ENCODE peak calls at places on chromosomes 13 and 19, in six cellular contexts. One of them, this sample, is unnamed. For H3K36me3 and H3K4me1, the result is how much of the 10 kb centered on the place peaks cover.

GRCh38 chr13:41222259-41222852 is 28.0 kb upstream of the KBTBD7 start:
- DNase-seq in aorta: no peak
- DNase-seq in effector memory CD4-positive, alpha-beta T cell: peak
- DNase-seq in Peyer's patch: peak
- DNase-seq in body of pancreas: peak
- DNase-seq in MM.1S: peak
- DNase-seq in this sample: no peak

GRCh38 chr13:92137519-92137918 is 739.1 kb downstream of the GPC5 start:
- DNase-seq in aorta: no peak
- DNase-seq in effector memory CD4-positive, alpha-beta T cell: no peak
- DNase-seq in Peyer's patch: no peak
- DNase-seq in body of pancreas: no peak
- DNase-seq in MM.1S: no peak
- DNase-seq in this sample: no peak

GRCh38 chr19:7260161-7260560 is 34.1 kb downstream of the INSR start:
- DNase-seq in aorta: no peak
- DNase-seq in effector memory CD4-positive, alpha-beta T cell: no peak
- DNase-seq in Peyer's patch: no peak
- DNase-seq in body of pancreas: peak
- DNase-seq in MM.1S: no peak
- DNase-seq in this sample: no peak

GRCh38 chr19:11729586-11729985 is 9.2 kb downstream of the ZNF823 start:
- DNase-seq in aorta: no peak
- DNase-seq in effector memory CD4-positive, alpha-beta T cell: no peak
- DNase-seq in Peyer's patch: no peak
- DNase-seq in body of pancreas: no peak
- DNase-seq in MM.1S: no peak
- DNase-seq in this sample: no peak

GRCh38 chr19:35355851-35356460 is 2.3 kb upstream of the FFAR3 start:
- DNase-seq in aorta: no peak
- DNase-seq in effector memory CD4-positive, alpha-beta T cell: no peak
- DNase-seq in Peyer's patch: no peak
- DNase-seq in body of pancreas: no peak
- DNase-seq in MM.1S: no peak
- DNase-seq in this sample: no peak

GRCh38 chr19:18879579-18880373 is 16.2 kb downstream of the CERS1 start:
- DNase-seq in aorta: no peak
- DNase-seq in effector memory CD4-positive, alpha-beta T cell: peak
- DNase-seq in Peyer's patch: no peak
- DNase-seq in body of pancreas: peak
- DNase-seq in MM.1S: peak
- DNase-seq in this sample: no peak

GRCh38 chr13:85497652-85498051 is 301.6 kb downstream of the SLITRK6 start:
- DNase-seq in aorta: no peak
- DNase-seq in effector memory CD4-positive, alpha-beta T cell: no peak
- DNase-seq in Peyer's patch: no peak
- DNase-seq in body of pancreas: no peak
- DNase-seq in MM.1S: no peak
- DNase-seq in this sample: no peak

GRCh38 chr19:33660426-33661160 is 38.8 kb downstream of the CHST8 start:
- DNase-seq in aorta: no peak
- DNase-seq in effector memory CD4-positive, alpha-beta T cell: no peak
- DNase-seq in Peyer's patch: no peak
- DNase-seq in body of pancreas: no peak
- DNase-seq in MM.1S: peak
- DNase-seq in this sample: no peak

GRCh38 chr19:56423985-56424353 is 19.8 kb downstream of the ZNF583 start:
- DNase-seq in aorta: no peak
- DNase-seq in effector memory CD4-positive, alpha-beta T cell: no peak
- DNase-seq in Peyer's patch: no peak
- DNase-seq in body of pancreas: no peak
- DNase-seq in MM.1S: no peak
- DNase-seq in this sample: no peak

GRCh38 chr13:20192470-20193141 is at the start of gene GJB2:
- DNase-seq in aorta: no peak
- DNase-seq in effector memory CD4-positive, alpha-beta T cell: no peak
- DNase-seq in Peyer's patch: no peak
- DNase-seq in body of pancreas: peak
- DNase-seq in MM.1S: peak
- DNase-seq in this sample: no peak

GRCh38 chr13:79501538-79502232 is 20.7 kb downstream of the NDFIP2 start:
- DNase-seq in aorta: no peak
- DNase-seq in effector memory CD4-positive, alpha-beta T cell: no peak
- DNase-seq in Peyer's patch: no peak
- DNase-seq in body of pancreas: no peak
- DNase-seq in MM.1S: no peak
- DNase-seq in this sample: no peak

GRCh38 chr13:79389031-79389430 is 17.0 kb downstream of the RBM26 start:
- DNase-seq in aorta: no peak
- DNase-seq in effector memory CD4-positive, alpha-beta T cell: no peak
- DNase-seq in Peyer's patch: no peak
- DNase-seq in body of pancreas: no peak
- DNase-seq in MM.1S: no peak
- DNase-seq in this sample: no peak

GRCh38 chr13:29543230-29544215 is 52.0 kb downstream of the SLC7A1 start:
- DNase-seq in aorta: no peak
- DNase-seq in effector memory CD4-positive, alpha-beta T cell: no peak
- DNase-seq in Peyer's patch: no peak
- DNase-seq in body of pancreas: no peak
- DNase-seq in MM.1S: no peak
- DNase-seq in this sample: no peak

GRCh38 chr19:55341191-55342043 is 1.7 kb downstream of the KMT5C start:
- DNase-seq in aorta: peak
- DNase-seq in effector memory CD4-positive, alpha-beta T cell: no peak
- DNase-seq in Peyer's patch: peak
- DNase-seq in body of pancreas: peak
- DNase-seq in MM.1S: peak
- DNase-seq in this sample: peak

GRCh38 chr19:13234518-13234917 is 84.3 kb downstream of the IER2 start:
- DNase-seq in aorta: peak
- DNase-seq in effector memory CD4-positive, alpha-beta T cell: peak
- DNase-seq in Peyer's patch: peak
- DNase-seq in body of pancreas: peak
- DNase-seq in MM.1S: peak
- DNase-seq in this sample: no peak

GRCh38 chr13:41985788-41986508 is 25.0 kb upstream of the VWA8 start:
- DNase-seq in aorta: no peak
- DNase-seq in effector memory CD4-positive, alpha-beta T cell: no peak
- DNase-seq in Peyer's patch: no peak
- DNase-seq in body of pancreas: no peak
- DNase-seq in MM.1S: no peak
- DNase-seq in this sample: no peak

GRCh38 chr19:5665781-5666513 is 14.4 kb downstream of the MICOS13 start:
- DNase-seq in aorta: no peak
- DNase-seq in effector memory CD4-positive, alpha-beta T cell: no peak
- DNase-seq in Peyer's patch: no peak
- DNase-seq in body of pancreas: no peak
- DNase-seq in MM.1S: no peak
- DNase-seq in this sample: no peak

GRCh38 chr13:72221276-72221962 is 354.4 kb upstream of the DACH1 start:
- DNase-seq in aorta: no peak
- DNase-seq in effector memory CD4-positive, alpha-beta T cell: no peak
- DNase-seq in Peyer's patch: no peak
- DNase-seq in body of pancreas: peak
- DNase-seq in MM.1S: peak
- DNase-seq in this sample: peak

GRCh38 chr19:29326849-29327840 is 114.2 kb upstream of the UQCRFS1 start:
- DNase-seq in aorta: no peak
- DNase-seq in effector memory CD4-positive, alpha-beta T cell: no peak
- DNase-seq in Peyer's patch: no peak
- DNase-seq in body of pancreas: no peak
- DNase-seq in MM.1S: no peak
- DNase-seq in this sample: no peak

GRCh38 chr19:12983561-12984142 is 11.6 kb upstream of the NFIX start:
- DNase-seq in aorta: peak
- DNase-seq in effector memory CD4-positive, alpha-beta T cell: peak
- DNase-seq in Peyer's patch: peak
- DNase-seq in body of pancreas: peak
- DNase-seq in MM.1S: peak
- DNase-seq in this sample: peak

GRCh38 chr13:93473441-93474270 is 247.0 kb downstream of the GPC6 start:
- DNase-seq in aorta: no peak
- DNase-seq in effector memory CD4-positive, alpha-beta T cell: no peak
- DNase-seq in Peyer's patch: no peak
- DNase-seq in body of pancreas: no peak
- DNase-seq in MM.1S: no peak
- DNase-seq in this sample: no peak

GRCh38 chr19:46610413-46610775 is 9.3 kb downstream of the CALM3 start:
- DNase-seq in aorta: peak
- DNase-seq in effector memory CD4-positive, alpha-beta T cell: no peak
- DNase-seq in Peyer's patch: peak
- DNase-seq in body of pancreas: peak
- DNase-seq in MM.1S: no peak
- DNase-seq in this sample: no peak

GRCh38 chr13:22270881-22271280 is 600.0 kb downstream of the FGF9 start:
- DNase-seq in aorta: no peak
- DNase-seq in effector memory CD4-positive, alpha-beta T cell: no peak
- DNase-seq in Peyer's patch: no peak
- DNase-seq in body of pancreas: no peak
- DNase-seq in MM.1S: no peak
- DNase-seq in this sample: no peak

GRCh38 chr13:105848494-105848893 is 687.0 kb downstream of the EFNB2 start:
- DNase-seq in aorta: no peak
- DNase-seq in effector memory CD4-positive, alpha-beta T cell: no peak
- DNase-seq in Peyer's patch: no peak
- DNase-seq in body of pancreas: no peak
- DNase-seq in MM.1S: no peak
- DNase-seq in this sample: no peak

GRCh38 chr19:12596927-12597548 is 13.6 kb downstream of the ZNF490 start:
- DNase-seq in aorta: no peak
- DNase-seq in effector memory CD4-positive, alpha-beta T cell: no peak
- DNase-seq in Peyer's patch: no peak
- DNase-seq in body of pancreas: no peak
- DNase-seq in MM.1S: no peak
- DNase-seq in this sample: no peak

DNA sequence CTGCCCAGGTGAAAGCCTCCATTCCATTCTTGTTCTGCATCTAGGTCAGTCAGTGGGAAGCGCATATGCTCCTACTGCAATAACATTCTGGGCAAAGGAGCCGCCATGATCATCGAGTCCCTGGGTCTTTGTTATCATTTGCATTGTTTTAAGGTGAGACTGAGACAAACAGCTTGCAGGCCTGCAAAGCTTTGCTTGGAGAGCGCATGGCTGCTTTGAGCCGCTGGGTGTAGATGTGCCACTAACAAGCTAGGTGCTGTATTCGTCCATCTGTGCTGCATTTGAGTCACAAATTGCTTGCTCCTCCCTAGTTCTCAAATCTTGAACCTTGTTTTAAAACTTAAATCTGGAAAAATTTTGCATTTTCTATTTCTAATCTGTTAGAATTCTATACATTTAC is 219.1 kb downstream of the LMO7 start:
- DNase-seq in aorta: no peak
- DNase-seq in effector memory CD4-positive, alpha-beta T cell: no peak
- DNase-seq in Peyer's patch: no peak
- DNase-seq in body of pancreas: no peak
- DNase-seq in MM.1S: no peak
- DNase-seq in this sample: no peak
- H3K36me3 ChIP-seq in aorta: under half
- H3K36me3 ChIP-seq in effector memory CD4-positive, alpha-beta T cell: under half
- H3K36me3 ChIP-seq in Peyer's patch: half or more
- H3K36me3 ChIP-seq in body of pancreas: under half
- H3K36me3 ChIP-seq in MM.1S: under half
- H3K36me3 ChIP-seq in this sample: under half

DNA sequence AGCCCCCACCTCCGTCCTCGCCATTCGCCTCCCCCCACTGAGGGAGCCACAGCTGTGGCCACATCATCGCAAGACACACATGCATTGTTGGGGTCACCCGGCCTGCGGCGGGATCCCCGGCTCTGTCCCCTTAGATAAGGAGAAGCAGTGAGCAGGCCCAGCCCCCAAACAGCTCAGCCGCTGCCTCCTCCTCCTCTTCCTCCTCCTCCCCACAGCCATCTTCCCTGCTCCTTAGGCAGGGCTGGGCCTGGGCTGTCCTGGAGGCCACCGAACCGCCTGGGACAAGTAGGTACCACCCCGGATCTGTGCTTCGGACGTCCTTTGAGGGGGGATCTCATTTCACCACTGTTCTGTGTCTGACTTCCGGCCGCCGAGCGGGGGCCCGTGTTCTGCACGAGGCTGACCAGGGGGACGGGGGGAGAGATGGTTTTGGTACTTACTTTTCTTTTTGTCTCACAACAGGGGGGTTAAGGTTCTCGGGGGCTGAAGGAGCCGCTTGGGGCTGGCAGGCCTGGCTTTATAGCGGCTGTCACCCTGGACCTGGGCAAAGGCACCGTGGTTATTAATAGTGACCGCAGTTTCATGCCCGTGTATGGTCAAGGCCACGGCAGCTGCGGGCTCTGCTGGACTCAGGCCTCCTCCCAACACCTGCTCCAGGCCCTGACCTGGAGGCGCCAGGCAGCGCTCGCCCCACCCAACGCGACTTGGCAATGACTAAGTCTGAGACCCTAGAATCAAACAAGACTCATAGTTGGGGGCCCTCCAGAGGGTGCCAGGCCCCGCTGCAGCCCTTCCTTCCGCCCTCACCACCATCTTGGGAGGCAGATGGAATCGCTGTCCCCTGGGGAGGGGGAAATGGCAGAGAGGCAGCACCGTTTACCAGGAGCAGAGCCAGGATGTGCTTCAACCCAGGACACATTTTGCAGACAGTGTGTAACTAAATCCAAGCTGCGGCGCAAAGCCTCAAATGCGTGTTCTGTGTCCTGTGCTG is 18.3 kb downstream of the NMRK2 start:
- DNase-seq in aorta: peak
- DNase-seq in effector memory CD4-positive, alpha-beta T cell: no peak
- DNase-seq in Peyer's patch: no peak
- DNase-seq in body of pancreas: peak
- DNase-seq in MM.1S: no peak
- DNase-seq in this sample: no peak
- H3K4me1 ChIP-seq in aorta: under half
- H3K4me1 ChIP-seq in effector memory CD4-positive, alpha-beta T cell: under half
- H3K4me1 ChIP-seq in Peyer's patch: under half
- H3K4me1 ChIP-seq in body of pancreas: under half
- H3K4me1 ChIP-seq in MM.1S: under half
- H3K4me1 ChIP-seq in this sample: under half

GRCh38 chr19:48450441-48450840 is 4.7 kb downstream of the GRWD1 start:
- DNase-seq in aorta: no peak
- DNase-seq in effector memory CD4-positive, alpha-beta T cell: no peak
- DNase-seq in Peyer's patch: no peak
- DNase-seq in body of pancreas: no peak
- DNase-seq in MM.1S: no peak
- DNase-seq in this sample: no peak
- H3K36me3 ChIP-seq in aorta: under half
- H3K36me3 ChIP-seq in effector memory CD4-positive, alpha-beta T cell: half or more
- H3K36me3 ChIP-seq in Peyer's patch: half or more
- H3K36me3 ChIP-seq in body of pancreas: under half
- H3K36me3 ChIP-seq in MM.1S: under half
- H3K36me3 ChIP-seq in this sample: under half

DNA sequence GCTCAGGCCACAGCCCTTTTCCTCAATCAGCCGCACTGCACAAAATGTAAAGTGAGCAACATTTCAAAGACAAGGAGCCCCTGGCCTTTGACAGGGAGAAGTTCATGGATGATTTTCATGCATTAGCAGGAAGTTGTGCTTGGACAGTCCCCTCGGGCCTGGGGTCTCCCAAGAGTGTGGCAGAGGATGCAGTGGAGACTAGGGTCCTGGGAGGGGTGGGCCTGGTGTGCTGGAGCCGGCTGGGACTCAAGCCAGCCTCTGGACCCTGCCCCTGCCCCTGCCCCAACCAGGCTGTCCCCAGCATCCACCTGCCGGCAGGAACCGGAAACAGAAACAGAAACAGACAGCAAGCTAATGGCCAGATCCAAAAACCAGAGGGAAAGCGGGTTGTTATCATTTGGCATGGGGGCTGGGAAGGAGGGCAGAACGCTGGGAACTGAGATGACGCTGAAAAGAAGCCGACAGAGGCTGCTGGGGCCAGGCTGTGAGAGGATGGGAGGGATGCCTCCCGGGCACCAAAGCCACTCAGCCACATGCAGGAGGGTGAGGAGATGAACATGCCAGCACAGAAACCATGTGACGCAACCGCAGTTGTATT is 2.3 kb downstream of the GAS6 start:
- DNase-seq in aorta: no peak
- DNase-seq in effector memory CD4-positive, alpha-beta T cell: no peak
- DNase-seq in Peyer's patch: no peak
- DNase-seq in body of pancreas: no peak
- DNase-seq in MM.1S: peak
- DNase-seq in this sample: peak
- H3K4me1 ChIP-seq in aorta: under half
- H3K4me1 ChIP-seq in effector memory CD4-positive, alpha-beta T cell: under half
- H3K4me1 ChIP-seq in Peyer's patch: under half
- H3K4me1 ChIP-seq in body of pancreas: half or more
- H3K4me1 ChIP-seq in MM.1S: under half
- H3K4me1 ChIP-seq in this sample: under half